ENCODE peak calls at places on chromosomes 12 and 14, in six cellular contexts. C is activated T-cell treated with anti-CD3 and anti-CD28 coated beads, Interleukin-2, amount 50 U/mL, for 1 hour; E is GDM1; B is tibial artery; I is aorta; T is LoVo. J is an unnamed sample.

GRCh38 chr14:75566321-75566720 is 12.1 kb upstream of the FLVCR2 start:
- DNase-seq in C (peak), E (no peak), B (no peak), I (no peak), T (no peak), J (no peak)

GRCh38 chr12:24822121-24822899 is 126.6 kb downstream of the BCAT1 start:
- DNase-seq in C (no peak), E (no peak), B (no peak), I (no peak), T (no peak), J (no peak)

GRCh38 chr12:44668443-44668842 is 207.7 kb downstream of the NELL2 start:
- DNase-seq in C (no peak), E (no peak), B (no peak), I (no peak), T (no peak), J (no peak)

GRCh38 chr14:68636597-68636996 is 156.3 kb downstream of the ZFP36L1 start:
- DNase-seq in C (no peak), E (no peak), B (peak), I (no peak), T (no peak), J (no peak)

GRCh38 chr12:52147367-52147972 is 44.3 kb downstream of the KRT80 start:
- DNase-seq in C (no peak), E (no peak), B (peak), I (peak), T (peak), J (no peak)

GRCh38 chr12:122319312-122319638 is 53.0 kb upstream of the VPS33A start:
- DNase-seq in C (no peak), E (no peak), B (no peak), I (no peak), T (no peak), J (no peak)

GRCh38 chr14:103501041-103501870 is 21.4 kb downstream of the CKB start:
- DNase-seq in C (no peak), E (no peak), B (no peak), I (no peak), T (no peak), J (no peak)

GRCh38 chr12:62190921-62191746 is 69.1 kb upstream of the USP15 start:
- DNase-seq in C (peak), E (no peak), B (no peak), I (peak), T (no peak), J (no peak)

GRCh38 chr14:61839452-61839851 is 77.2 kb downstream of the SNAPC1 start:
- DNase-seq in C (no peak), E (no peak), B (no peak), I (no peak), T (no peak), J (no peak)

GRCh38 chr14:24409217-24409616 is 10.4 kb downstream of the NYNRIN start:
- DNase-seq in C (no peak), E (no peak), B (no peak), I (no peak), T (no peak), J (no peak)